ENCODE peak calls at places on chromosomes 5 and 9, in six cellular contexts. L, S, I, J, N and B are unnamed samples.
A peak's percentile ranks its signal among the peaks of the same experiment; 100 is the strongest.

GRCh38 chr5:112917453-112918005 is 4.5 kb downstream of the REEP5 start:
- DNase-seq in I (no peak), L (no peak), N (no peak), J (no peak), S (no peak), B (no peak)

GRCh38 chr5:135429326-135429725 is 17.8 kb downstream of the DCANP1 start:
- DNase-seq in J (no peak), I (no peak), L (peak; percentile 33), S (no peak), N (no peak), B (peak; percentile 92)

GRCh38 chr9:106655966-106656365 is 207.0 kb upstream of the ZNF462 start:
- DNase-seq in N (no peak), J (no peak), L (no peak), S (no peak), I (no peak), B (no peak)

GRCh38 chr5:88886252-88886651 is 3.3 kb upstream of the MEF2C start:
- DNase-seq in L (no peak), J (peak; percentile 36), S (no peak), I (no peak), N (no peak), B (peak; percentile 23)

GRCh38 chr9:14768561-14769234 is 46.2 kb upstream of the CER1 start:
- DNase-seq in I (no peak), S (peak; percentile 4), L (peak; percentile 13), N (no peak), J (peak; percentile 73), B (peak; percentile 78)

GRCh38 chr5:124744170-124744911 is 2.1 kb downstream of the ZNF608 start:
- DNase-seq in N (no peak), L (no peak), S (no peak), J (peak; percentile 42), I (no peak), B (no peak)

GRCh38 chr9:126375386-126375785 is 48.8 kb downstream of the MVB12B start:
- DNase-seq in N (no peak), J (peak; percentile 28), S (no peak), I (no peak), L (peak; percentile 29), B (no peak)

GRCh38 chr9:4796988-4797956 is 4.5 kb downstream of the RCL1 start:
- DNase-seq in S (no peak), N (no peak), I (no peak), L (peak; percentile 6), J (peak; percentile 62), B (peak; percentile 48)

GRCh38 chr9:93911136-93911745 is 43.9 kb downstream of the BARX1 start:
- DNase-seq in N (no peak), S (no peak), L (no peak), I (no peak), J (no peak), B (no peak)

GRCh38 chr5:31561936-31562335 is 29.8 kb downstream of the C5orf22 start:
- DNase-seq in S (no peak), I (no peak), L (no peak), N (no peak), J (no peak), B (no peak)

GRCh38 chr5:45094876-45095275 is 286.1 kb downstream of the MRPS30 start:
- DNase-seq in J (no peak), I (no peak), S (no peak), N (no peak), L (no peak), B (no peak)

GRCh38 chr5:112006721-112007120 is 249.7 kb upstream of the NREP start:
- DNase-seq in I (no peak), S (no peak), J (peak; percentile 83), L (peak; percentile 69), N (no peak), B (peak; percentile 84)

GRCh38 chr5:16994576-16994975 is 58.5 kb upstream of the MYO10 start:
- DNase-seq in L (no peak), I (no peak), S (no peak), J (no peak), N (no peak), B (no peak)

GRCh38 chr9:131235480-131235851 is 40.8 kb downstream of the FAM78A start:
- DNase-seq in I (no peak), J (no peak), N (no peak), S (no peak), L (no peak), B (no peak)

GRCh38 chr5:111447099-111447498 is 65.2 kb downstream of the STARD4 start:
- DNase-seq in J (no peak), I (no peak), L (peak; percentile 8), N (no peak), S (no peak), B (no peak)

DNA sequence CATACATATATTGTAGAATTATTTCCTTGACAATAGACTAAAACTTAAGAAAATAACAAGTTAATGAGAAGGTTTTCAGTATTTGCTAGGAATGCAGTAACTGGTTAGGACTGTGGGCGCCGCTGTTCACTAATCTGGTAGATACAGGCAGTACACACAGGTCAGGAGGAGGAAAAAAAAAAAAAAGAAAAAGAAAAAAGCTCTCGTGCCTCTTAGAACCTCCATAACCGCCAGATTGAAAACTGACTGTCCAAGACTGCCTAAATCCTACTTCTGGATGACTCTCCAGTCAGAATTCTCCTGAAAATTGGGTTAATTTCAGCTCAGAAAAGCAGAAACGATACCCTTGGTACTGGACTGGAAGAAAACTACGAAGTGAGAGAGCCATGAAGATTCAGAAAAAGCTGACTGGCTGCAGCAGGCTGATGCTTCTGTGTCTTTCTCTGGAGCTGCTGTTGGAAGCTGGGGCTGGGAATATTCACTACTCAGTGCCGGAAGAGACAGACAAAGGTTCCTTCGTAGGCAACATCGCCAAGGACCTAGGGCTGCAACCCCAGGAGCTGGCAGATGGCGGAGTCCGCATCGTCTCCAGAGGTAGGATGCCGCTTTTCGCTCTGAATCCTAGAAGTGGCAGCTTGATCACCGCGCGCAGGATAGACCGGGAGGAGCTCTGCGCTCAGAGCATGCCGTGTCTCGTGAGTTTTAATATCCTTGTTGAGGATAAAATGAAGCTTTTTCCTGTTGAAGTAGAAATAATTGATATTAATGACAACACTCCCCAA is at the start of gene PCDHGA1:
- DNase-seq in S (no peak), N (no peak), L (no peak), I (no peak), J (peak; percentile 75), B (peak; percentile 70)
- H3K4me3 ChIP-seq in S (peak within 1 kb of the TSS; percentile 44), N (no peak within 1 kb of the TSS), L (peak within 1 kb of the TSS; percentile 33), I (no peak within 1 kb of the TSS), J (peak within 1 kb of the TSS; percentile 35), B (peak within 1 kb of the TSS; percentile 49)

DNA sequence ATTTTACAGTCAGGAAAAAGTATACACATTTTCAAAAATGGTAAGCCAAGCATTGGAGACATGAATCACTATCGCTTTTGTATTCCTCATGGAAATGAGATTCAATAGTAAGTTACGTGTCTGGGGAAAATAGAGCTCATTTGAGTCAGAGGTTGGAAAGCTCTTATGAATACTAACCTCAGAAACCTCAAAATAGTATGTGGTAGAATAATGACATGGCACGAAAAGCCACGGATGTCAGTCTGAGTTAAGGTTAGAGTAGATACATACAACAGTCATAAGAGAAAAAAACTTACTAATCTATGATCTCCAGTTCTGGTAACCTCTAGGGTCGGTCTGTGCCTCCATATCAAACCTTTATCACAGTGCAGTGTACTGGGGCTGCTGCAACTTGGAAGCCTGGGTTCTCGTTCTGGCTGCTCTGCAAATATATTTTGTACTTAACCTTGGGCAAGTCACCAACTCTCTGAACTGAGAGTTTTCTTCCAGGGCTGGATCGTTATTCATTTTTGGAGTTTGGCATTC is 31.7 kb downstream of the MAP1B start:
- DNase-seq in S (peak; percentile 84), J (peak; percentile 97), I (no peak), N (no peak), L (peak; percentile 98), B (peak; percentile 97)
- H3K4me3 ChIP-seq in S (no peak overlapping the region), J (no peak overlapping the region), I (no peak overlapping the region), N (no peak overlapping the region), L (no peak overlapping the region), B (peak overlapping the region; percentile 14)

DNA sequence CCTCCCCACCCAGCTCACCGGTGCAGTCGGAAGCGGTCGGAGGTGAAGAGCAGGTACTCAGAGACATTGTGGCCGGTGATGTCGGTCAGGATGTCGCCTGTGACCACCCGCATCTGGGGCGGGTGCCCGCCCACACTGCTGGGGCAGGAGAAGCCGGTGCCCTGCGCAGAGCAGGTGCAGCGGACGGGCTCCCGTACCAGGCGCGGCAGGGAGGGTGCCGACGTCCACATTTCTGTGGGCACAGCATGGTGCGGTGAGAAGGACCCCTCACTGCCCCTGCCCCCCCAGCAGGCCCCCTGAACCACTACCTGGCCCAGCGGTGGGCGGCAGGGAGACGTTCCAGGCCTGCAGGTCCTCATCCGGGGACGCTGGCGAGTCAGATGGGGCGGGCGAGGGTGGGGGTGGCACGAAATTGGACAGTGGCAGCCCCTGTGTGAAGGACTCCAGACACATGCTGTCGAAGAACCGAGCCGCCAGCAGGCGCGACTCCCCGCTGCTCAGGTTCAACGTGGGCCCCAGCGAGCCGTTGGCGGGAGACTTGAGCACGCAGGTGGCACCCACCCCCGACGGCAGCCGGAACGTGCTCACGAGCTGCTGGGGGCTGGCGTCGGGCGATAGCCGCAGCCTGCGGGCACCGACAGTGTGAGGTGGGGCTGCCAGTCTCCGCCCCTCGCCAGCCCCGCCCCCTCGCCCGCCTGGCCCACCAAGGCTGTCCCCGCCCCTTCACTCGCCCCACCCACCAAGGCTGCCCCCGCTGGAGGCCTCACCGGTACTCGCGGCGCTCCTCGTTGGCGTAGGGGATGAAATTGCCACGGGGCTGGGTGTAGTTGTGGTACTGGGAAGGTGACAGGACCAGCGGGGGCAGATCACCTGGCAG is 15.1 kb downstream of the ABCA2 start:
- DNase-seq in I (no peak), L (no peak), S (no peak), N (no peak), J (no peak), B (no peak)
- H3K4me3 ChIP-seq in I (no peak overlapping the region), L (no peak overlapping the region), S (no peak overlapping the region), N (no peak overlapping the region), J (no peak overlapping the region), B (no peak overlapping the region)

GRCh38 chr5:38843665-38844064 is 2.1 kb upstream of the OSMR start:
- DNase-seq in S (no peak), I (no peak), N (no peak), J (no peak), L (no peak), B (no peak)

GRCh38 chr5:38846379-38846967 is 661 bp downstream of the OSMR start:
- DNase-seq in I (no peak), L (no peak), S (no peak), J (no peak), N (no peak), B (peak; percentile 43)

GRCh38 chr5:38845555-38846378 is at the start of gene OSMR:
- DNase-seq in N (no peak), S (peak; percentile 93), J (peak; percentile 99), L (peak; percentile 98), I (peak; percentile 98), B (peak; percentile 99)

GRCh38 chr5:38848637-38849036 is 2.8 kb downstream of the OSMR start:
- DNase-seq in I (no peak), N (no peak), J (no peak), L (no peak), S (no peak), B (no peak)

DNA sequence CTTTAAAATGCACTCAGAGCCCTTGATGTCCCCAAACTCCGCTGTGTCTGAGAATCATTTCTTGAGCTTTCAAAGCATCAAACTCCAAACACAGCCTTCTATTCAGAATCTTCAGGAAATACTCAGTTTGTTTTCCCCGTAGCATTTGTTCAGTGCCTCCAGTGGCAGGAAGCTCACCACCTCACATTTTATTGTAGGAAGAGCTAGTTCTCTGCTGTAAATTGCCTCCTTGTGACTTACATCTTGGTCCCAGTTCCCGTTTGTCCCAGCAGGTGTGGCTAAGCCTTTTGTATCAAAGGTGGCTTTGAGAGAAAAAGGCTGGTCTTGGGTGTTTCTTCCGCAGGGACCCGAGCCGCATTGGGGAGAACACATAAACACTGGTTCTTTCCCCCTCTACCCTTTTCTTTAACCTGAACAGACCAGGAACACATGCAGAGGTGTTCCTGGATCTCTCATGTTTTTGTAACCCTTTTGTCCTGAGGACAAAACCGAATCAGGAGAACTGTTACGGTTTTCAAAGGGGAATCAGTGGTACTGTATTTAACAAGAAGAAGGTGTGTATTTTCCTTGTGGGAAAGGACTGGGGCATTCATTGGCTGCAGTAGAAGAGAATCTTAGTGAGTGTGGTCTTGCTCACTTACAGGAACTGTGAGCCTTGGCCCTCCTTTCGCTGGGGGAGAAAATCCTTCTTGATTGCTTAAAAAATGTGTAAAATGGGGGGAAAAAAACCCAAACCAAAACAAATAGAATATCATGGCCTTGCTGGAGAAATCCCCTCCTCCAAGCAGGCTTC is 1.9 kb downstream of the OSMR start:
- DNase-seq in S (no peak), L (peak; percentile 64), I (no peak), J (no peak), N (no peak), B (peak; percentile 58)
- H3K4me3 ChIP-seq in S (peak overlapping the region; percentile 96), L (peak overlapping the region; percentile 95), I (peak overlapping the region; percentile 81), J (peak overlapping the region; percentile 93), N (no peak overlapping the region), B (peak overlapping the region; percentile 93)